ENCODE peak calls at places on chromosomes 11 and 22, in ten cellular contexts. H is endothelial cell of umbilical vein, A is upper lobe of left lung, N is lower leg skin, C is GM12891, I is esophagus muscularis mucosa, M is ovary, L is spleen, W is HCT116, K is heart left ventricle. Z is an unnamed sample.

GRCh38 chr22:26502688-26503561 is 9.3 kb downstream of the TFIP11 start:
- DNase-seq in H (peak), A (no peak), N (no peak), C (peak), I (no peak), M (no peak), L (peak), W (no peak), K (peak), Z (no peak)

GRCh38 chr11:6578134-6578533 is 25.3 kb downstream of the RRP8 start:
- DNase-seq in H (no peak), A (no peak), N (no peak), C (no peak), I (peak), M (no peak), L (no peak), W (no peak), K (no peak), Z (no peak)

GRCh38 chr11:122817121-122817520 is 21.2 kb upstream of the CRTAM start:
- DNase-seq in H (no peak), A (no peak), N (no peak), C (no peak), I (no peak), M (no peak), L (no peak), W (peak), K (no peak), Z (peak)

GRCh38 chr11:13310443-13310842 is 32.9 kb downstream of the BMAL1 start:
- DNase-seq in H (no peak), A (no peak), N (no peak), C (no peak), I (no peak), M (no peak), L (no peak), W (no peak), K (no peak), Z (no peak)

GRCh38 chr22:31676700-31677099 is 14.7 kb upstream of the PISD start:
- DNase-seq in H (peak), A (peak), N (peak), C (peak), I (peak), M (peak), L (peak), W (peak), K (peak), Z (peak)

GRCh38 chr11:4539603-4540219 is 5.3 kb upstream of the OR52M1 start:
- DNase-seq in H (peak), A (no peak), N (peak), C (peak), I (no peak), M (peak), L (peak), W (no peak), K (peak), Z (peak)

GRCh38 chr11:85752201-85752889 is 58.6 kb downstream of the SYTL2 start:
- DNase-seq in H (no peak), A (no peak), N (no peak), C (no peak), I (no peak), M (no peak), L (no peak), W (no peak), K (no peak), Z (no peak)

GRCh38 chr11:14021738-14022137 is 59.2 kb downstream of the SPON1 start:
- DNase-seq in H (no peak), A (no peak), N (no peak), C (no peak), I (no peak), M (no peak), L (no peak), W (no peak), K (no peak), Z (no peak)

GRCh38 chr22:31871475-31871874 is 72.9 kb upstream of the YWHAH start:
- DNase-seq in H (no peak), A (no peak), N (no peak), C (no peak), I (no peak), M (no peak), L (peak), W (no peak), K (no peak), Z (no peak)

GRCh38 chr22:42434748-42435425 is 2.7 kb upstream of the NFAM1 start:
- DNase-seq in H (no peak), A (no peak), N (no peak), C (no peak), I (no peak), M (no peak), L (no peak), W (no peak), K (no peak), Z (no peak)

GRCh38 chr11:46669606-46670243 is 30.7 kb downstream of the ARHGAP1 start:
- DNase-seq in H (no peak), A (no peak), N (no peak), C (no peak), I (no peak), M (no peak), L (no peak), W (no peak), K (no peak), Z (no peak)

GRCh38 chr11:121626507-121626875 is 173.7 kb upstream of the SORL1-AS1 start:
- DNase-seq in H (peak), A (no peak), N (no peak), C (no peak), I (no peak), M (no peak), L (no peak), W (no peak), K (no peak), Z (no peak)

GRCh38 chr22:40055143-40055926 is 60.6 kb downstream of the FAM83F start:
- DNase-seq in H (peak), A (no peak), N (no peak), C (peak), I (no peak), M (no peak), L (no peak), W (no peak), K (no peak), Z (no peak)

GRCh38 chr22:49425356-49425755 is 402.3 kb downstream of the BRD1 start:
- DNase-seq in H (no peak), A (no peak), N (no peak), C (no peak), I (no peak), M (no peak), L (no peak), W (no peak), K (no peak), Z (no peak)

GRCh38 chr22:20552450-20552894 is 45.1 kb downstream of the MED15 start:
- DNase-seq in H (peak), A (no peak), N (peak), C (no peak), I (no peak), M (peak), L (peak), W (no peak), K (peak), Z (no peak)

GRCh38 chr11:30128269-30128932 is 102.4 kb upstream of the FSHB start:
- DNase-seq in H (peak), A (no peak), N (no peak), C (no peak), I (no peak), M (no peak), L (no peak), W (peak), K (no peak), Z (peak)

GRCh38 chr11:132466983-132467382 is 1065.3 kb downstream of the OPCML start:
- DNase-seq in H (no peak), A (no peak), N (no peak), C (no peak), I (no peak), M (no peak), L (no peak), W (no peak), K (no peak), Z (no peak)

GRCh38 chr22:49084203-49084602 is 743.5 kb downstream of the BRD1 start:
- DNase-seq in H (no peak), A (no peak), N (no peak), C (no peak), I (no peak), M (no peak), L (peak), W (peak), K (no peak), Z (no peak)

GRCh38 chr11:63858628-63859550 is 20.0 kb downstream of the MARK2 start:
- DNase-seq in H (peak), A (no peak), N (peak), C (no peak), I (no peak), M (no peak), L (peak), W (no peak), K (no peak), Z (no peak)

GRCh38 chr11:71322861-71323582 is 70.6 kb upstream of the SHANK2 start:
- DNase-seq in H (no peak), A (no peak), N (no peak), C (no peak), I (no peak), M (no peak), L (peak), W (no peak), K (no peak), Z (no peak)

GRCh38 chr11:16685914-16686313 is 52.5 kb upstream of the C11orf58 start:
- DNase-seq in H (no peak), A (peak), N (no peak), C (no peak), I (no peak), M (no peak), L (no peak), W (no peak), K (no peak), Z (no peak)

GRCh38 chr22:19974935-19975706 is 33.5 kb upstream of the TXNRD2 start:
- DNase-seq in H (peak), A (peak), N (no peak), C (no peak), I (no peak), M (no peak), L (no peak), W (no peak), K (no peak), Z (no peak)

GRCh38 chr11:17790453-17790852 is 55.9 kb downstream of the KCNC1 start:
- DNase-seq in H (no peak), A (no peak), N (no peak), C (no peak), I (no peak), M (no peak), L (no peak), W (no peak), K (no peak), Z (no peak)

GRCh38 chr11:62902932-62903331 is 18.2 kb downstream of the CHRM1 start:
- DNase-seq in H (peak), A (no peak), N (no peak), C (no peak), I (no peak), M (no peak), L (no peak), W (no peak), K (no peak), Z (no peak)

GRCh38 chr11:120715239-120715638 is 203.7 kb downstream of the GRIK4 start:
- DNase-seq in H (peak), A (no peak), N (no peak), C (no peak), I (no peak), M (no peak), L (no peak), W (no peak), K (no peak), Z (no peak)

GRCh38 chr11:62122076-62122475 is 1.7 kb upstream of the INCENP start:
- DNase-seq in H (no peak), A (no peak), N (no peak), C (no peak), I (no peak), M (no peak), L (no peak), W (peak), K (no peak), Z (no peak)

GRCh38 chr11:8690374-8691342 is 8.1 kb downstream of the RPL27A start:
- DNase-seq in H (no peak), A (no peak), N (no peak), C (no peak), I (no peak), M (no peak), L (no peak), W (no peak), K (no peak), Z (no peak)

GRCh38 chr11:8686325-8686724 is 3.7 kb downstream of the RPL27A start:
- DNase-seq in H (no peak), A (no peak), N (no peak), C (no peak), I (no peak), M (no peak), L (no peak), W (no peak), K (no peak), Z (no peak)

GRCh38 chr11:8689726-8690255 is 7.2 kb downstream of the RPL27A start:
- DNase-seq in H (no peak), A (no peak), N (no peak), C (no peak), I (no peak), M (no peak), L (peak), W (no peak), K (no peak), Z (no peak)

GRCh38 chr11:8685820-8686219 is 3.2 kb downstream of the RPL27A start:
- DNase-seq in H (no peak), A (no peak), N (no peak), C (no peak), I (no peak), M (no peak), L (no peak), W (no peak), K (no peak), Z (no peak)

DNA sequence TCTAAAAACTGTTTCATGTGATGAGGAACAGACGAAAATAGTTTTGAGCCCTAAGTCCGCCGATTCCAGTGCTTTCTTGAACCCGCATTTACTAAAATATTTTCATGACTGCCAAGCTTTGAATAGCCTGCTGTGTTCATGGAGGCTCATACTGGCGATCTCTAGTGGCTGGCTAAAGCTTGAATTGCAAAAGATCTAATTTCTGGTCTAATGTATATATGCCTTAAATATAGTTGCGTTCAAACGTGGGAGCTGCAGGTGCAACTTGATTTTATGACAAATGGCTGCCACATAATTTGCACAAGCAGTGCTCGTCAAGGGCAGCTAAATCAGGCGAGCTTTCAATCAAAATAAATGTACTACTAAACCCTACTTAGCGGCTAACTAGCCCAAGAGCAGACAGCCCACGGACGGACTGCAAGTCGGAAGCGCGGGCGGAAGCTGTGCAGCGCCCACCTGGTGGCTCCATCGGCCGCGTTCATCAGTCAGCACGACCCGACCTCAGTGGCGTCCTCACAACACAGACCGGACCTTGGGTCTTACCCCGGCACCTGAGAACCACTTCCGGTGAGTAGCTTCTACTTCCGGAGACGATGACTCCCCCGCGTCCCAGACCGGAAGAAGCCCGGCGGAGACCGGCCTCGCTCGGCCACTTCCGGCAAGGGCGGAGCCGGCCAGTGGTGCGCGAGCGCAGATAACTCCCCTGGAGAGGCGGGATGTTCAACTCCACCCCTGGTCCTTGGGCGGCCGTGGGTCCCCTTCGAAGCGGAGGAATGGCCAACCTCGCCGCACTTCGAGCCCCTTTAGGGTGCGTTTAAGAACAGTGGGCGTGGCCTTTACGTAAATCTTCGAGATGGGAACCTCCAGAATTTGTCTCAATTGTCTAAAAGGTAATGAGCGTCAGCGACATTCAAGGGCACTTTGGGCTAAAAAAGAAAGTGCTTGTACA is 6.1 kb downstream of the RPL27A start:
- DNase-seq in H (peak), A (peak), N (peak), C (peak), I (peak), M (peak), L (peak), W (peak), K (peak), Z (peak)
- TF ChIP-seq POLR2A in H (peak), A (peak), N (no peak), C (peak), I (peak), M (no peak), L (no peak), W (peak), K (no peak), Z (peak)

GRCh38 chr11:45037425-45038005 is 86.8 kb upstream of the TP53I11 start:
- DNase-seq in H (no peak), A (no peak), N (no peak), C (no peak), I (no peak), M (no peak), L (no peak), W (no peak), K (no peak), Z (no peak)
- TF ChIP-seq POLR2A in H (no peak), A (no peak), N (no peak), C (no peak), I (no peak), M (no peak), L (no peak), W (no peak), K (no peak), Z (no peak)

DNA sequence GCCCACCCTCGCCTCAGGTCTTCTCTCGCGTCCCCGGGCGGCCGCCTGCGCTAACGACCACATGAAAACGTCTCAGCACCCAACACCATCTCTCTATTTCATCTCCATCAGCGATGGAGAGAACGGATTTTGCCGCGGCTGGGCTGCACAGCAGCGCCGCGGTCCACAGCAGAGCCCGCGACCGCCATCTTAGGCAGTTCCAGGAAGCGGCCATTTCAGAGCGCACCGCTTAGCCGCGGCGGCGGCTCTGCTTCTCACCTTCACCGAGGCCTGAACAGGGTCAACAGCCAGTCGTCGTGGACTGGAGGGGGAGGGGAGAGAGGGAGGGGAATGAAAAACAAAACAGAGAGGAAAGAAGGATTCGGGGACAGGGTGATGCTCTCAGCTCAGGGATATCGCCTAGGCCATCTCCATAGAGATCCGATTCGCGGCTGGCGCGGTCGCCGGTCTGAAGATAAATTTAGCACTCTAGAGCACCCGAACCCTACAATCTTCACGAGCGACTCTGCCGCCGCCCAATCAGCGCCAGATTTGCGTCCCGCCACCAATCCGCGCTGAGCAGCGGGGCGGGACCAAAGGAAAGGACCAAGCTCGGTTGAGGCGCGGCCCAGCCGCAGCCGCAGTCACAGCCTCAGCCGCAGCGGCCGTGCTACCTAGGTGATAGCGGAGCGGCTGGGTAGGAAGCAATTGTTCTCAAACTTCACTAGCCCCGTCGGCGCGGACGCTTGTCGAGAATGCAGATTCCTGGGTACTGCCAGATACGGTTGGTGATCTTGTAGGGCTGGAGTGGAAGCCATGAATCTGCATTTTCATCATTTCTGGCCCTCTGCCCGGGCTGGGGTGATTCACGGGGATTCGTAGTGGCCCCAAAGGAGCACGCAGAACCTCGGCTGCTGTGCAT is at the start of gene ZBED5:
- DNase-seq in H (peak), A (peak), N (peak), C (peak), I (peak), M (peak), L (peak), W (peak), K (peak), Z (peak)
- TF ChIP-seq POLR2A in H (peak), A (peak), N (peak), C (peak), I (peak), M (peak), L (peak), W (peak), K (no peak), Z (peak)

GRCh38 chr11:65115361-65116082 is 2.0 kb downstream of the ZNHIT2 start:
- DNase-seq in H (no peak), A (no peak), N (no peak), C (no peak), I (no peak), M (peak), L (peak), W (no peak), K (peak), Z (no peak)
- TF ChIP-seq POLR2A in H (no peak), A (no peak), N (no peak), C (peak), I (no peak), M (no peak), L (no peak), W (no peak), K (no peak), Z (no peak)

GRCh38 chr11:1382831-1383607 is 6.7 kb upstream of the BRSK2 start:
- DNase-seq in H (peak), A (peak), N (peak), C (peak), I (peak), M (peak), L (peak), W (peak), K (peak), Z (peak)
- TF ChIP-seq POLR2A in H (no peak), A (peak), N (no peak), C (no peak), I (no peak), M (no peak), L (no peak), W (peak), K (no peak), Z (peak)

GRCh38 chr22:46196268-46196667 is 45.9 kb downstream of the PPARA start:
- DNase-seq in H (no peak), A (peak), N (no peak), C (no peak), I (no peak), M (no peak), L (no peak), W (no peak), K (peak), Z (peak)
- TF ChIP-seq POLR2A in H (no peak), A (no peak), N (no peak), C (no peak), I (no peak), M (no peak), L (no peak), W (no peak), K (no peak), Z (no peak)